ENCODE peak calls at places on chromosomes 11 and 22, in six cellular contexts. One of them, this sample, is unnamed.

GRCh38 chr11:37978647-37979046 is 1380.6 kb upstream of the RAG2 start:
- DNase-seq in fibroblast of lung: no peak
- DNase-seq in pancreas: no peak
- DNase-seq in Peyer's patch: no peak
- DNase-seq in astrocyte of the spinal cord: no peak
- DNase-seq in lower leg skin: no peak
- DNase-seq in this sample: no peak

GRCh38 chr11:74024630-74025029 is 15.7 kb upstream of the UCP3 start:
- DNase-seq in fibroblast of lung: peak
- DNase-seq in pancreas: no peak
- DNase-seq in Peyer's patch: no peak
- DNase-seq in astrocyte of the spinal cord: peak
- DNase-seq in lower leg skin: peak
- DNase-seq in this sample: peak

GRCh38 chr11:36817336-36817965 is 219.4 kb upstream of the RAG2 start:
- DNase-seq in fibroblast of lung: peak
- DNase-seq in pancreas: no peak
- DNase-seq in Peyer's patch: no peak
- DNase-seq in astrocyte of the spinal cord: no peak
- DNase-seq in lower leg skin: no peak
- DNase-seq in this sample: peak

GRCh38 chr11:106961048-106961447 is 57.2 kb downstream of the GUCY1A2 start:
- DNase-seq in fibroblast of lung: no peak
- DNase-seq in pancreas: no peak
- DNase-seq in Peyer's patch: no peak
- DNase-seq in astrocyte of the spinal cord: no peak
- DNase-seq in lower leg skin: no peak
- DNase-seq in this sample: no peak

GRCh38 chr22:42066937-42067336 is 3.7 kb downstream of the NAGA start:
- DNase-seq in fibroblast of lung: no peak
- DNase-seq in pancreas: no peak
- DNase-seq in Peyer's patch: no peak
- DNase-seq in astrocyte of the spinal cord: no peak
- DNase-seq in lower leg skin: no peak
- DNase-seq in this sample: no peak

GRCh38 chr11:60345489-60345888 is 18.4 kb downstream of the MS4A6E start:
- DNase-seq in fibroblast of lung: no peak
- DNase-seq in pancreas: peak
- DNase-seq in Peyer's patch: no peak
- DNase-seq in astrocyte of the spinal cord: no peak
- DNase-seq in lower leg skin: no peak
- DNase-seq in this sample: no peak

GRCh38 chr11:86288776-86289507 is 13.1 kb upstream of the HIKESHI start:
- DNase-seq in fibroblast of lung: no peak
- DNase-seq in pancreas: no peak
- DNase-seq in Peyer's patch: no peak
- DNase-seq in astrocyte of the spinal cord: no peak
- DNase-seq in lower leg skin: no peak
- DNase-seq in this sample: no peak

GRCh38 chr11:69305885-69306540 is 12.1 kb downstream of the MYEOV start:
- DNase-seq in fibroblast of lung: no peak
- DNase-seq in pancreas: no peak
- DNase-seq in Peyer's patch: no peak
- DNase-seq in astrocyte of the spinal cord: no peak
- DNase-seq in lower leg skin: no peak
- DNase-seq in this sample: no peak

GRCh38 chr11:122872046-122872445 is 10.5 kb upstream of the JHY start:
- DNase-seq in fibroblast of lung: no peak
- DNase-seq in pancreas: no peak
- DNase-seq in Peyer's patch: no peak
- DNase-seq in astrocyte of the spinal cord: no peak
- DNase-seq in lower leg skin: no peak
- DNase-seq in this sample: no peak

GRCh38 chr22:44795701-44796630 is 43.6 kb downstream of the ARHGAP8 start:
- DNase-seq in fibroblast of lung: no peak
- DNase-seq in pancreas: no peak
- DNase-seq in Peyer's patch: no peak
- DNase-seq in astrocyte of the spinal cord: no peak
- DNase-seq in lower leg skin: no peak
- DNase-seq in this sample: no peak

GRCh38 chr11:57646221-57646620 is 3.5 kb downstream of the YPEL4 start:
- DNase-seq in fibroblast of lung: no peak
- DNase-seq in pancreas: no peak
- DNase-seq in Peyer's patch: no peak
- DNase-seq in astrocyte of the spinal cord: no peak
- DNase-seq in lower leg skin: no peak
- DNase-seq in this sample: no peak

GRCh38 chr22:23621082-23621780 is 10.9 kb downstream of the DRICH1 start:
- DNase-seq in fibroblast of lung: no peak
- DNase-seq in pancreas: no peak
- DNase-seq in Peyer's patch: no peak
- DNase-seq in astrocyte of the spinal cord: no peak
- DNase-seq in lower leg skin: no peak
- DNase-seq in this sample: no peak

GRCh38 chr11:72224587-72225410 is at the start of gene INPPL1:
- DNase-seq in fibroblast of lung: peak
- DNase-seq in pancreas: peak
- DNase-seq in Peyer's patch: peak
- DNase-seq in astrocyte of the spinal cord: peak
- DNase-seq in lower leg skin: no peak
- DNase-seq in this sample: no peak

GRCh38 chr11:117929568-117930207 is 486 bp upstream of the TMPRSS13 start:
- DNase-seq in fibroblast of lung: no peak
- DNase-seq in pancreas: no peak
- DNase-seq in Peyer's patch: peak
- DNase-seq in astrocyte of the spinal cord: no peak
- DNase-seq in lower leg skin: no peak
- DNase-seq in this sample: no peak

GRCh38 chr22:37904572-37905533 is 1.2 kb upstream of the MICALL1 start:
- DNase-seq in fibroblast of lung: peak
- DNase-seq in pancreas: peak
- DNase-seq in Peyer's patch: no peak
- DNase-seq in astrocyte of the spinal cord: peak
- DNase-seq in lower leg skin: peak
- DNase-seq in this sample: peak

GRCh38 chr11:65439331-65440181 is 17.0 kb downstream of the NEAT1 start:
- DNase-seq in fibroblast of lung: peak
- DNase-seq in pancreas: no peak
- DNase-seq in Peyer's patch: no peak
- DNase-seq in astrocyte of the spinal cord: peak
- DNase-seq in lower leg skin: no peak
- DNase-seq in this sample: peak
- H3K4me3 ChIP-seq in fibroblast of lung: peak
- H3K4me3 ChIP-seq in pancreas: no peak
- H3K4me3 ChIP-seq in Peyer's patch: no peak
- H3K4me3 ChIP-seq in astrocyte of the spinal cord: no peak
- H3K4me3 ChIP-seq in lower leg skin: no peak
- H3K4me3 ChIP-seq in this sample: peak

GRCh38 chr22:50622723-50623327 is 5.1 kb downstream of the ARSA start:
- DNase-seq in fibroblast of lung: no peak
- DNase-seq in pancreas: peak
- DNase-seq in Peyer's patch: peak
- DNase-seq in astrocyte of the spinal cord: no peak
- DNase-seq in lower leg skin: no peak
- DNase-seq in this sample: no peak
- TF ChIP-seq CTCF in fibroblast of lung: no peak
- TF ChIP-seq CTCF in pancreas: no peak
- TF ChIP-seq CTCF in Peyer's patch: no peak
- TF ChIP-seq CTCF in astrocyte of the spinal cord: no peak
- TF ChIP-seq CTCF in lower leg skin: no peak
- TF ChIP-seq CTCF in this sample: no peak

DNA sequence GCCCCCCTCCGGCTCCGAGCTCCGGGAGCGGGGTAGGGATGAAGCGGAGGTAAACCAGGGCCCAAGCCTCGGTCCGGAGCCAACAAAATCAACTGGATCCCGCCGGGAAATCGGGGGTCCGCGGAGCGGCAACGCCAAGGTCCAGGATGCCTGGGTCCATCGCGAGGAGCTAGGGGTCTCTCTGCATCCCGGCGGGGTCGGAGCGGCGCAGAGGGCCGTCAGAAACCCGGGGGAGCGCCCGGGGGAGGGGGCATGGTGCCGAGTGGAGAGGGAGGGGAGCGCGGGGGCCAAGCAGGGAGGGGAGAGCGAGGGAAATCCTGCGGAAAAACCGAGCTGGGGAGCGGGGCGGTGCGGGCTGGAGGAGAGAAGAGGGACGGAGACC is 51.8 kb downstream of the SLC22A12 start:
- DNase-seq in fibroblast of lung: no peak
- DNase-seq in pancreas: no peak
- DNase-seq in Peyer's patch: no peak
- DNase-seq in astrocyte of the spinal cord: no peak
- DNase-seq in lower leg skin: no peak
- DNase-seq in this sample: no peak
- H3K4me3 ChIP-seq in fibroblast of lung: no peak
- H3K4me3 ChIP-seq in pancreas: no peak
- H3K4me3 ChIP-seq in Peyer's patch: peak
- H3K4me3 ChIP-seq in astrocyte of the spinal cord: no peak
- H3K4me3 ChIP-seq in lower leg skin: no peak
- H3K4me3 ChIP-seq in this sample: no peak

GRCh38 chr11:120182790-120183491 is 27.9 kb upstream of the OAF start:
- DNase-seq in fibroblast of lung: no peak
- DNase-seq in pancreas: peak
- DNase-seq in Peyer's patch: peak
- DNase-seq in astrocyte of the spinal cord: no peak
- DNase-seq in lower leg skin: peak
- DNase-seq in this sample: peak
- TF ChIP-seq CTCF in fibroblast of lung: peak
- TF ChIP-seq CTCF in pancreas: peak
- TF ChIP-seq CTCF in Peyer's patch: peak
- TF ChIP-seq CTCF in astrocyte of the spinal cord: peak
- TF ChIP-seq CTCF in lower leg skin: no peak
- TF ChIP-seq CTCF in this sample: peak

GRCh38 chr11:34052036-34052607 is 591 bp downstream of the CAPRIN1 start:
- DNase-seq in fibroblast of lung: peak
- DNase-seq in pancreas: peak
- DNase-seq in Peyer's patch: peak
- DNase-seq in astrocyte of the spinal cord: peak
- DNase-seq in lower leg skin: peak
- DNase-seq in this sample: peak

GRCh38 chr11:34050967-34051348 is 573 bp upstream of the CAPRIN1 start:
- DNase-seq in fibroblast of lung: no peak
- DNase-seq in pancreas: no peak
- DNase-seq in Peyer's patch: no peak
- DNase-seq in astrocyte of the spinal cord: no peak
- DNase-seq in lower leg skin: no peak
- DNase-seq in this sample: peak

GRCh38 chr11:34049058-34049457 is 2.5 kb upstream of the CAPRIN1 start:
- DNase-seq in fibroblast of lung: no peak
- DNase-seq in pancreas: no peak
- DNase-seq in Peyer's patch: no peak
- DNase-seq in astrocyte of the spinal cord: no peak
- DNase-seq in lower leg skin: no peak
- DNase-seq in this sample: no peak

GRCh38 chr11:34051349-34052035 is at the start of gene CAPRIN1:
- DNase-seq in fibroblast of lung: peak
- DNase-seq in pancreas: peak
- DNase-seq in Peyer's patch: peak
- DNase-seq in astrocyte of the spinal cord: peak
- DNase-seq in lower leg skin: peak
- DNase-seq in this sample: peak

DNA sequence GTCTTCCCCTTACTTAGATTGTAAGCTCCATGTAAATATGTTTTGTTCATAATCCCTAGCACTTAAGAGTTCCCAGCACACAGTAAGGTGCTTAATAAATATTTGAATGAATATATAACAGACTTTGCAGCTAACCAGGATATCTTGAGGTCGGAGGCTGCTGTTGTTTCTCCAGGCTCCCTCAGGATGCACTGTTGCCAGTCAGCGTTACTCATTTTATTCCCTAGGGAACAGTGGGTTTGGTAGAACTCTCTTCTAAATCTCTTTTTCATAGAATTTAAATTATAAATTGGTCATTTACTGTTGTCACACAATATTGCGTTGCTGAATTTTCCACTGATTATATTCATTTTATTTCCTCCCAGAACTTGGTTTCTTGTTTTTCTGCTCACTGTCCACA is 995 bp upstream of the CAPRIN1 start:
- DNase-seq in fibroblast of lung: peak
- DNase-seq in pancreas: no peak
- DNase-seq in Peyer's patch: no peak
- DNase-seq in astrocyte of the spinal cord: peak
- DNase-seq in lower leg skin: no peak
- DNase-seq in this sample: peak
- H3K4me3 ChIP-seq in fibroblast of lung: peak
- H3K4me3 ChIP-seq in pancreas: no peak
- H3K4me3 ChIP-seq in Peyer's patch: peak
- H3K4me3 ChIP-seq in astrocyte of the spinal cord: peak
- H3K4me3 ChIP-seq in lower leg skin: no peak
- H3K4me3 ChIP-seq in this sample: peak

GRCh38 chr11:94725071-94725470 is 43.1 kb upstream of the AMOTL1 start:
- DNase-seq in fibroblast of lung: no peak
- DNase-seq in pancreas: no peak
- DNase-seq in Peyer's patch: no peak
- DNase-seq in astrocyte of the spinal cord: no peak
- DNase-seq in lower leg skin: no peak
- DNase-seq in this sample: no peak
- TF ChIP-seq CTCF in fibroblast of lung: no peak
- TF ChIP-seq CTCF in pancreas: no peak
- TF ChIP-seq CTCF in Peyer's patch: no peak
- TF ChIP-seq CTCF in astrocyte of the spinal cord: no peak
- TF ChIP-seq CTCF in lower leg skin: no peak
- TF ChIP-seq CTCF in this sample: no peak

GRCh38 chr11:70431611-70432010 is 33.3 kb downstream of the CTTN start:
- DNase-seq in fibroblast of lung: no peak
- DNase-seq in pancreas: no peak
- DNase-seq in Peyer's patch: no peak
- DNase-seq in astrocyte of the spinal cord: no peak
- DNase-seq in lower leg skin: no peak
- DNase-seq in this sample: no peak

GRCh38 chr11:70432580-70432979 is 34.3 kb downstream of the CTTN start:
- DNase-seq in fibroblast of lung: no peak
- DNase-seq in pancreas: no peak
- DNase-seq in Peyer's patch: no peak
- DNase-seq in astrocyte of the spinal cord: no peak
- DNase-seq in lower leg skin: no peak
- DNase-seq in this sample: no peak

GRCh38 chr11:70433038-70433437 is 34.7 kb downstream of the CTTN start:
- DNase-seq in fibroblast of lung: no peak
- DNase-seq in pancreas: no peak
- DNase-seq in Peyer's patch: no peak
- DNase-seq in astrocyte of the spinal cord: no peak
- DNase-seq in lower leg skin: no peak
- DNase-seq in this sample: no peak

GRCh38 chr11:70430671-70431574 is 32.6 kb downstream of the CTTN start:
- DNase-seq in fibroblast of lung: no peak
- DNase-seq in pancreas: no peak
- DNase-seq in Peyer's patch: no peak
- DNase-seq in astrocyte of the spinal cord: no peak
- DNase-seq in lower leg skin: no peak
- DNase-seq in this sample: no peak

DNA sequence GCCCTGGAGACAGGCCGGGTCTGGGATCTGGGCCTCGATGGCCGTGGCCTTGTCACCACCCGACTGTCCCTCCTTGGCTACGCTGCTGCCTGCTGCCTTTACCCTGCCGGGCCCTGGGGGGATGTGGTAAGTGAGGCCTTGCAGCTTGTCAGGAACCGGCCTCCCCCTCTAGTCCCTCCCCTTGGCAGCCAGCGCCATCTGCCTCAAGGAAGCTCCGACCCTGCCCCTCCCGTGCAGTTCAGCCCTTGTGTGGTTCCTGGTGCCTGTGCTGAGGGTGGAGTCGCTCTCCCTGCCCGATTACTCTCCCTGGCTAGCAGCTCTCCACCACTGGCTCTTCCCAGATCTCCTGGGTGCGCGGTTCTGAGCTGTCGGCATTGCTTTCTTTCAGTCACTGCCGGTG is 33.7 kb downstream of the CTTN start:
- DNase-seq in fibroblast of lung: no peak
- DNase-seq in pancreas: no peak
- DNase-seq in Peyer's patch: no peak
- DNase-seq in astrocyte of the spinal cord: no peak
- DNase-seq in lower leg skin: no peak
- DNase-seq in this sample: peak
- H3K4me3 ChIP-seq in fibroblast of lung: no peak
- H3K4me3 ChIP-seq in pancreas: no peak
- H3K4me3 ChIP-seq in Peyer's patch: no peak
- H3K4me3 ChIP-seq in astrocyte of the spinal cord: no peak
- H3K4me3 ChIP-seq in lower leg skin: no peak
- H3K4me3 ChIP-seq in this sample: no peak

This sample was measured in fibroblast of the aortic adventitia.